ENCODE peak calls at places on chromosomes 6 and 20, in nine cellular contexts. O is body of pancreas, X is endothelial cell, K is left ventricle myocardium inferior, J is A673, Q is AG09319, U is GM13976, D is fibroblast of mammary gland, B is WTC11. M is an unnamed sample.
A peak's percentile ranks its signal among the peaks of the same experiment; 100 is the strongest.

GRCh38 chr6:110951986-110952794 is 6.3 kb upstream of the GTF3C6 start:
- DNase-seq in U (no peak), D (peak; percentile 67), B (no peak), O (no peak), X (no peak), K (no peak), J (peak; percentile 21), Q (peak; percentile 52), M (no peak)

GRCh38 chr20:33894798-33895197 is 83.7 kb downstream of the CHMP4B start:
- DNase-seq in J (no peak), Q (no peak), X (no peak), B (no peak), U (no peak), K (no peak), O (no peak), D (no peak), M (no peak)

GRCh38 chr20:4869290-4870193 is 131.8 kb downstream of the SLC23A2 start:
- DNase-seq in K (no peak), O (no peak), Q (no peak), D (no peak), U (no peak), B (no peak), J (no peak), X (no peak), M (no peak)

GRCh38 chr6:160226118-160226541 is 32.5 kb downstream of the SLC22A2 start:
- DNase-seq in X (no peak), B (no peak), Q (no peak), U (no peak), D (peak; percentile 59), O (no peak), J (no peak), K (no peak), M (no peak)

GRCh38 chr6:143694560-143694959 is 16.8 kb downstream of the PHACTR2 start:
- DNase-seq in X (no peak), O (no peak), Q (no peak), U (no peak), J (no peak), B (no peak), K (no peak), D (peak; percentile 46), M (no peak)

GRCh38 chr6:106192824-106193223 is 106.7 kb downstream of the PRDM1 start:
- DNase-seq in Q (no peak), O (no peak), D (peak; percentile 73), J (no peak), X (no peak), B (no peak), U (no peak), K (no peak), M (peak; percentile 36)

GRCh38 chr6:126607281-126607680 is 267.4 kb downstream of the CENPW start:
- DNase-seq in J (no peak), O (no peak), U (no peak), Q (no peak), D (no peak), K (no peak), B (no peak), X (no peak), M (no peak)

GRCh38 chr20:50399917-50400704 is 110.1 kb upstream of the PTPN1 start:
- DNase-seq in Q (no peak), D (no peak), B (no peak), X (no peak), U (no peak), J (no peak), K (no peak), O (no peak), M (no peak)

GRCh38 chr20:46023999-46024398 is 5.0 kb upstream of the SLC12A5 start:
- DNase-seq in K (no peak), O (no peak), D (peak; percentile 38), B (no peak), J (no peak), Q (no peak), U (no peak), X (no peak), M (no peak)

GRCh38 chr20:1300083-1300840 is 28.7 kb downstream of the SDCBP2 start:
- DNase-seq in Q (no peak), B (no peak), O (no peak), U (peak; percentile 34), X (no peak), K (no peak), D (no peak), J (no peak), M (no peak)

GRCh38 chr6:125250511-125250910 is 51.3 kb downstream of the HDDC2 start:
- DNase-seq in J (no peak), Q (no peak), K (no peak), D (no peak), X (no peak), O (no peak), U (no peak), B (no peak), M (no peak)

GRCh38 chr6:88843040-88843439 is 120.4 kb downstream of the RNGTT start:
- DNase-seq in K (no peak), Q (peak; percentile 65), B (no peak), D (peak; percentile 78), O (no peak), X (no peak), J (no peak), U (no peak), M (peak; percentile 25)

GRCh38 chr6:149271348-149272340 is 45.9 kb upstream of the TAB2 start:
- DNase-seq in K (no peak), Q (no peak), X (no peak), B (no peak), D (peak; percentile 66), U (peak; percentile 60), O (no peak), J (no peak), M (no peak)

GRCh38 chr6:16414205-16414604 is 175.8 kb downstream of the GMPR start:
- DNase-seq in B (no peak), U (no peak), D (no peak), Q (no peak), J (peak; percentile 39), O (no peak), K (no peak), X (no peak), M (no peak)

GRCh38 chr20:11676618-11677289 is 240.9 kb upstream of the BTBD3 start:
- DNase-seq in J (peak; percentile 28), D (peak; percentile 62), B (peak; percentile 77), O (peak; percentile 43), Q (peak; percentile 23), K (no peak), U (no peak), X (peak; percentile 84), M (peak; percentile 4)

GRCh38 chr6:7042654-7043545 is 64.9 kb upstream of the RREB1 start:
- DNase-seq in U (no peak), D (no peak), O (peak; percentile 11), J (no peak), X (no peak), K (no peak), Q (no peak), B (no peak), M (no peak)

GRCh38 chr6:30875244-30876038 is 8.9 kb upstream of the DDR1 start:
- DNase-seq in O (peak; percentile 26), Q (no peak), X (no peak), K (no peak), J (no peak), D (no peak), B (no peak), U (no peak), M (no peak)

GRCh38 chr6:17585766-17586502 is 14.2 kb upstream of the FAM8A1 start:
- DNase-seq in O (peak; percentile 26), B (peak; percentile 36), K (no peak), D (no peak), J (peak; percentile 43), Q (no peak), X (no peak), U (no peak), M (no peak)
- TF ChIP-seq CTCF in O (peak; percentile 28), B (no peak), K (no peak), D (no peak), J (peak; percentile 32), Q (no peak), X (no peak), U (no peak), M (no peak)

DNA sequence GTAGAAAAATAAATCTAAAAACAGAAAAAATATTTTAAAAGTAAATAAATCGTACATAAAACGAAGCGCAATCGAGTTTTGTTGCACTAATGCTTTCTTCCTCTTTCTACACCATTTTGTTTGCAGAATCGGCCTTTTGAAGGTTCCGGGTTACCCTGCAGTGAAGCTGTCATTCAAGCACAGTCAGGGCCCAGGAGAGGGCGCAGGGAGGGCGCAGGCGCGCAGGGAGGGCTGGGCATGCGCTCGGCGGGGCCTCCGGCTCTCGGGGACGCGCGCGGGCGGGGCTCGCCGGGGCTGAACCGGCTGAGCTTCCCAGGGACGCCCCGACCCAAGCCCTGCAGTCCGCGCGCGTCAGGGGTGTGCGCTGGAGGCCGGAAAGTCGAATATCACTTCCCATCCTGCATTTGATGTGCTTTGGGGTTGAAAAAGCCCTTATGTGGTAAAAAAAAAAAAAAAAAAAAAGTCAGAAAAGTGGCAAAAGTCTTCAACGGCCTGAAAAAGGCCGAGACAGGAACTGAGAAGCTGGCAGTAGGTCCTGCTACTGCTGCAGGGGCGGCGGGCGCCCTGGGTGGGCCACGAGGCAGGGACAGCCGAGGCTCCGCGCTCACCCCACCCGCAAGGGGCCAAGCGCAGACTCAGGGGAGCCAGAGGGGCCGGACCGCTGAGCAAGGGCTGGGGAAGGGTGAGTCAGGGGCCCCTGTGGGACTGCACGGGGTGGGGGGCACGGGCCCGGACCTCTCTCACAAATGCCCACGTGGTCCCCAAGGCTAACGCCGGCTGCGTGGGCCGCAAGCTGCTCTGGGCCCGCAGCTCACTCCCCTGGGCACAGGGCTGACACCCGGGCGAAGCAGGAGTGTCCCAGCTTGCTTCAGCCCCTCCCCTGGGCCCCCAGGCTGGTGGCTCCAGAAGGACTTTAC is 40.5 kb downstream of the THBS2 start:
- DNase-seq in B (peak; percentile 84), J (peak; percentile 89), U (peak; percentile 79), K (peak; percentile 93), Q (peak; percentile 52), D (peak; percentile 81), O (peak; percentile 92), X (peak; percentile 91), M (peak; percentile 67)
- TF ChIP-seq CTCF in B (no peak), J (peak; percentile 30), U (no peak), K (peak; percentile 57), Q (peak; percentile 45), D (peak; percentile 30), O (peak; percentile 55), X (no peak), M (peak; percentile 46)

DNA sequence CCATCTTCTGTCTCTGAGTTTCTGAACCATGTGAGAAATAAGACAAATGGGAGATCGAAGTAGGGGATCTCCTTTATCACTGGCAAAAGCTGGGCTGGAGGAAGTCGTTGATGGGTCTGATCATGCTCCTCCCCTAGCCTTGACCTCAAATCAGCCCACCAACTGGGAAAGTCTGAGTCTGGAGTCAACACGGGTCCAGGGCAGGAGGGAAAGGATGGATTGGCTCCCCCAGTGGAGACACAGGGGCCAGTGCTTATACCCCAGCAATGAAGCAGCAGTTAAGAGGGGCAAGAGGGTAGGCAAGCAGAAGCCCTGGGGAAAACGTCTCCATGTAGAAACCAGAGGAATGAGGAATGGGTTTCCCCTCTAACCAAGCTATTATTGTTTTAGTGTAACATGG is 152.6 kb downstream of the TBC1D7 start:
- DNase-seq in X (no peak), K (no peak), D (no peak), B (peak; percentile 57), J (no peak), O (no peak), U (no peak), Q (no peak), M (no peak)
- TF ChIP-seq CTCF in X (no peak), K (no peak), D (no peak), B (no peak), J (no peak), O (no peak), U (no peak), Q (no peak), M (no peak)

DNA sequence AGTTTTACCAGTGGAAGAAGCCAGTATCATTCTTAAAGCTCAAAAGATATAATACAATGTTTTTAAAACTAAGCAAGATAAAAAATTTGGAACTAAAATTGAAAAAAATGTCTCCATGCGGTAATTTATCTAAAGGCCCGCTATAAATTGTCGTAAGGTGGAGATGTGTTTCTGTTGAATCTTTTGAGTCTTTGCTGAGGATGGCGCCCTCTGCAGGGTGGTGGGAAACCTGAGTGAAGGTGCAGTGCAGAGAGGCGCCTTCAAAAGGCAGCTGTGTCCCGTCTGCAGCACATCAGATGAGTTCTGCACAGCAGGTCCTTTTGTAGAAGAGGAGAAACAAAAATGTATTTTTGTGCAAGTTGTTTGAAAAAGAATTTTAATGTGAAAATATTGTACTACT is 29.4 kb upstream of the KIF25 start:
- DNase-seq in K (no peak), D (peak; percentile 10), Q (no peak), U (no peak), J (peak; percentile 53), X (peak; percentile 70), B (peak; percentile 83), O (peak; percentile 34), M (no peak)
- TF ChIP-seq CTCF in K (peak; percentile 48), D (peak; percentile 42), Q (peak; percentile 25), U (peak; percentile 27), J (peak; percentile 77), X (peak; percentile 76), B (peak; percentile 60), O (peak; percentile 17), M (peak; percentile 49)